ENCODE peak calls at places on chromosomes 1 and 21, in eight cellular contexts. One of them, this sample, is unnamed.

GRCh38 chr1:224864006-224864405 is 65.5 kb upstream of the DNAH14 start:
- DNase-seq in thyroid gland: no peak
- DNase-seq in AG04449: no peak
- DNase-seq in AG04450: no peak
- DNase-seq in fibroblast of the aortic adventitia: peak
- DNase-seq in fibroblast of lung: peak
- DNase-seq in neural progenitor cell: no peak
- DNase-seq in transverse colon: no peak
- DNase-seq in this sample: peak

GRCh38 chr1:210855440-210855839 is 278.5 kb downstream of the KCNH1 start:
- DNase-seq in thyroid gland: no peak
- DNase-seq in AG04449: no peak
- DNase-seq in AG04450: no peak
- DNase-seq in fibroblast of the aortic adventitia: no peak
- DNase-seq in fibroblast of lung: no peak
- DNase-seq in neural progenitor cell: peak
- DNase-seq in transverse colon: no peak
- DNase-seq in this sample: no peak

GRCh38 chr21:39385299-39386145 is 36.6 kb upstream of the HMGN1 start:
- DNase-seq in thyroid gland: peak
- DNase-seq in AG04449: no peak
- DNase-seq in AG04450: peak
- DNase-seq in fibroblast of the aortic adventitia: peak
- DNase-seq in fibroblast of lung: peak
- DNase-seq in neural progenitor cell: no peak
- DNase-seq in transverse colon: peak
- DNase-seq in this sample: peak

GRCh38 chr1:150621497-150622113 is 7.8 kb downstream of the ENSA start:
- DNase-seq in thyroid gland: peak
- DNase-seq in AG04449: no peak
- DNase-seq in AG04450: no peak
- DNase-seq in fibroblast of the aortic adventitia: peak
- DNase-seq in fibroblast of lung: peak
- DNase-seq in neural progenitor cell: peak
- DNase-seq in transverse colon: peak
- DNase-seq in this sample: peak

GRCh38 chr1:197464039-197464438 is 196.0 kb downstream of the CRB1 start:
- DNase-seq in thyroid gland: no peak
- DNase-seq in AG04449: peak
- DNase-seq in AG04450: no peak
- DNase-seq in fibroblast of the aortic adventitia: peak
- DNase-seq in fibroblast of lung: peak
- DNase-seq in neural progenitor cell: peak
- DNase-seq in transverse colon: no peak
- DNase-seq in this sample: peak

GRCh38 chr1:185581961-185582725 is 152.0 kb upstream of the HMCN1 start:
- DNase-seq in thyroid gland: no peak
- DNase-seq in AG04449: no peak
- DNase-seq in AG04450: no peak
- DNase-seq in fibroblast of the aortic adventitia: no peak
- DNase-seq in fibroblast of lung: peak
- DNase-seq in neural progenitor cell: no peak
- DNase-seq in transverse colon: no peak
- DNase-seq in this sample: no peak

GRCh38 chr1:21946836-21947587 is 9.9 kb upstream of the HSPG2 start:
- DNase-seq in thyroid gland: no peak
- DNase-seq in AG04449: no peak
- DNase-seq in AG04450: no peak
- DNase-seq in fibroblast of the aortic adventitia: no peak
- DNase-seq in fibroblast of lung: no peak
- DNase-seq in neural progenitor cell: peak
- DNase-seq in transverse colon: no peak
- DNase-seq in this sample: no peak

GRCh38 chr1:31216016-31216415 is 23.7 kb downstream of the NKAIN1 start:
- DNase-seq in thyroid gland: peak
- DNase-seq in AG04449: no peak
- DNase-seq in AG04450: no peak
- DNase-seq in fibroblast of the aortic adventitia: peak
- DNase-seq in fibroblast of lung: peak
- DNase-seq in neural progenitor cell: peak
- DNase-seq in transverse colon: peak
- DNase-seq in this sample: peak

GRCh38 chr1:198686069-198686728 is 47.4 kb downstream of the PTPRC start:
- DNase-seq in thyroid gland: no peak
- DNase-seq in AG04449: no peak
- DNase-seq in AG04450: no peak
- DNase-seq in fibroblast of the aortic adventitia: peak
- DNase-seq in fibroblast of lung: peak
- DNase-seq in neural progenitor cell: no peak
- DNase-seq in transverse colon: no peak
- DNase-seq in this sample: peak

GRCh38 chr1:21295059-21295401 is 4.8 kb upstream of the ECE1 start:
- DNase-seq in thyroid gland: no peak
- DNase-seq in AG04449: no peak
- DNase-seq in AG04450: no peak
- DNase-seq in fibroblast of the aortic adventitia: peak
- DNase-seq in fibroblast of lung: peak
- DNase-seq in neural progenitor cell: no peak
- DNase-seq in transverse colon: no peak
- DNase-seq in this sample: no peak

GRCh38 chr21:15498455-15498854 is 231.3 kb upstream of the USP25 start:
- DNase-seq in thyroid gland: no peak
- DNase-seq in AG04449: no peak
- DNase-seq in AG04450: no peak
- DNase-seq in fibroblast of the aortic adventitia: no peak
- DNase-seq in fibroblast of lung: no peak
- DNase-seq in neural progenitor cell: no peak
- DNase-seq in transverse colon: no peak
- DNase-seq in this sample: no peak

GRCh38 chr1:31742462-31743212 is 21.5 kb downstream of the ADGRB2 start:
- DNase-seq in thyroid gland: no peak
- DNase-seq in AG04449: no peak
- DNase-seq in AG04450: no peak
- DNase-seq in fibroblast of the aortic adventitia: no peak
- DNase-seq in fibroblast of lung: no peak
- DNase-seq in neural progenitor cell: no peak
- DNase-seq in transverse colon: no peak
- DNase-seq in this sample: no peak

GRCh38 chr1:204495078-204495753 is 611 bp upstream of the PIK3C2B start:
- DNase-seq in thyroid gland: no peak
- DNase-seq in AG04449: no peak
- DNase-seq in AG04450: no peak
- DNase-seq in fibroblast of the aortic adventitia: no peak
- DNase-seq in fibroblast of lung: no peak
- DNase-seq in neural progenitor cell: no peak
- DNase-seq in transverse colon: no peak
- DNase-seq in this sample: no peak

GRCh38 chr1:85623061-85623471 is 42.5 kb downstream of the CCN1 start:
- DNase-seq in thyroid gland: no peak
- DNase-seq in AG04449: peak
- DNase-seq in AG04450: peak
- DNase-seq in fibroblast of the aortic adventitia: peak
- DNase-seq in fibroblast of lung: peak
- DNase-seq in neural progenitor cell: no peak
- DNase-seq in transverse colon: no peak
- DNase-seq in this sample: peak

GRCh38 chr1:54810144-54810942 is 9.2 kb upstream of the TTC22 start:
- DNase-seq in thyroid gland: peak
- DNase-seq in AG04449: no peak
- DNase-seq in AG04450: peak
- DNase-seq in fibroblast of the aortic adventitia: peak
- DNase-seq in fibroblast of lung: no peak
- DNase-seq in neural progenitor cell: peak
- DNase-seq in transverse colon: peak
- DNase-seq in this sample: peak

GRCh38 chr1:211320980-211321379 is 5.7 kb upstream of the TRAF5 start:
- DNase-seq in thyroid gland: no peak
- DNase-seq in AG04449: no peak
- DNase-seq in AG04450: no peak
- DNase-seq in fibroblast of the aortic adventitia: no peak
- DNase-seq in fibroblast of lung: peak
- DNase-seq in neural progenitor cell: no peak
- DNase-seq in transverse colon: no peak
- DNase-seq in this sample: no peak

GRCh38 chr1:74587888-74588287 is 75.5 kb upstream of the LRRC53 start:
- DNase-seq in thyroid gland: no peak
- DNase-seq in AG04449: no peak
- DNase-seq in AG04450: no peak
- DNase-seq in fibroblast of the aortic adventitia: no peak
- DNase-seq in fibroblast of lung: no peak
- DNase-seq in neural progenitor cell: no peak
- DNase-seq in transverse colon: no peak
- DNase-seq in this sample: no peak

GRCh38 chr21:45262041-45262581 is 25.6 kb downstream of the POFUT2 start:
- DNase-seq in thyroid gland: no peak
- DNase-seq in AG04449: no peak
- DNase-seq in AG04450: no peak
- DNase-seq in fibroblast of the aortic adventitia: no peak
- DNase-seq in fibroblast of lung: no peak
- DNase-seq in neural progenitor cell: no peak
- DNase-seq in transverse colon: no peak
- DNase-seq in this sample: no peak

GRCh38 chr1:73914994-73915393 is 283.0 kb downstream of the LRRIQ3 start:
- DNase-seq in thyroid gland: peak
- DNase-seq in AG04449: no peak
- DNase-seq in AG04450: no peak
- DNase-seq in fibroblast of the aortic adventitia: no peak
- DNase-seq in fibroblast of lung: no peak
- DNase-seq in neural progenitor cell: peak
- DNase-seq in transverse colon: no peak
- DNase-seq in this sample: no peak

GRCh38 chr1:182679684-182680083 is 4.7 kb downstream of the RGS8 start:
- DNase-seq in thyroid gland: no peak
- DNase-seq in AG04449: no peak
- DNase-seq in AG04450: no peak
- DNase-seq in fibroblast of the aortic adventitia: peak
- DNase-seq in fibroblast of lung: no peak
- DNase-seq in neural progenitor cell: no peak
- DNase-seq in transverse colon: no peak
- DNase-seq in this sample: no peak

GRCh38 chr1:182674346-182675246 is 9.8 kb downstream of the RGS8 start:
- DNase-seq in thyroid gland: peak
- DNase-seq in AG04449: no peak
- DNase-seq in AG04450: no peak
- DNase-seq in fibroblast of the aortic adventitia: peak
- DNase-seq in fibroblast of lung: peak
- DNase-seq in neural progenitor cell: no peak
- DNase-seq in transverse colon: no peak
- DNase-seq in this sample: peak

GRCh38 chr1:182676321-182676720 is 8.1 kb downstream of the RGS8 start:
- DNase-seq in thyroid gland: no peak
- DNase-seq in AG04449: no peak
- DNase-seq in AG04450: no peak
- DNase-seq in fibroblast of the aortic adventitia: no peak
- DNase-seq in fibroblast of lung: no peak
- DNase-seq in neural progenitor cell: no peak
- DNase-seq in transverse colon: no peak
- DNase-seq in this sample: peak

GRCh38 chr1:182680408-182680807 is 4.0 kb downstream of the RGS8 start:
- DNase-seq in thyroid gland: no peak
- DNase-seq in AG04449: no peak
- DNase-seq in AG04450: no peak
- DNase-seq in fibroblast of the aortic adventitia: no peak
- DNase-seq in fibroblast of lung: no peak
- DNase-seq in neural progenitor cell: no peak
- DNase-seq in transverse colon: no peak
- DNase-seq in this sample: no peak

GRCh38 chr1:182677393-182678098 is 6.8 kb downstream of the RGS8 start:
- DNase-seq in thyroid gland: no peak
- DNase-seq in AG04449: no peak
- DNase-seq in AG04450: no peak
- DNase-seq in fibroblast of the aortic adventitia: no peak
- DNase-seq in fibroblast of lung: no peak
- DNase-seq in neural progenitor cell: peak
- DNase-seq in transverse colon: no peak
- DNase-seq in this sample: no peak
- H3K4me3 ChIP-seq in thyroid gland: no peak
- H3K4me3 ChIP-seq in AG04449: no peak
- H3K4me3 ChIP-seq in AG04450: no peak
- H3K4me3 ChIP-seq in fibroblast of the aortic adventitia: no peak
- H3K4me3 ChIP-seq in fibroblast of lung: no peak
- H3K4me3 ChIP-seq in neural progenitor cell: no peak
- H3K4me3 ChIP-seq in transverse colon: no peak
- H3K4me3 ChIP-seq in this sample: no peak

GRCh38 chr1:183416850-183417690 is 1.1 kb downstream of the NMNAT2 start:
- DNase-seq in thyroid gland: peak
- DNase-seq in AG04449: no peak
- DNase-seq in AG04450: peak
- DNase-seq in fibroblast of the aortic adventitia: peak
- DNase-seq in fibroblast of lung: peak
- DNase-seq in neural progenitor cell: peak
- DNase-seq in transverse colon: peak
- DNase-seq in this sample: peak
- TF ChIP-seq CTCF in thyroid gland: no peak
- TF ChIP-seq CTCF in AG04449: no peak
- TF ChIP-seq CTCF in AG04450: no peak
- TF ChIP-seq CTCF in fibroblast of the aortic adventitia: no peak
- TF ChIP-seq CTCF in fibroblast of lung: no peak
- TF ChIP-seq CTCF in neural progenitor cell: no peak
- TF ChIP-seq CTCF in transverse colon: no peak
- TF ChIP-seq CTCF in this sample: no peak

DNA sequence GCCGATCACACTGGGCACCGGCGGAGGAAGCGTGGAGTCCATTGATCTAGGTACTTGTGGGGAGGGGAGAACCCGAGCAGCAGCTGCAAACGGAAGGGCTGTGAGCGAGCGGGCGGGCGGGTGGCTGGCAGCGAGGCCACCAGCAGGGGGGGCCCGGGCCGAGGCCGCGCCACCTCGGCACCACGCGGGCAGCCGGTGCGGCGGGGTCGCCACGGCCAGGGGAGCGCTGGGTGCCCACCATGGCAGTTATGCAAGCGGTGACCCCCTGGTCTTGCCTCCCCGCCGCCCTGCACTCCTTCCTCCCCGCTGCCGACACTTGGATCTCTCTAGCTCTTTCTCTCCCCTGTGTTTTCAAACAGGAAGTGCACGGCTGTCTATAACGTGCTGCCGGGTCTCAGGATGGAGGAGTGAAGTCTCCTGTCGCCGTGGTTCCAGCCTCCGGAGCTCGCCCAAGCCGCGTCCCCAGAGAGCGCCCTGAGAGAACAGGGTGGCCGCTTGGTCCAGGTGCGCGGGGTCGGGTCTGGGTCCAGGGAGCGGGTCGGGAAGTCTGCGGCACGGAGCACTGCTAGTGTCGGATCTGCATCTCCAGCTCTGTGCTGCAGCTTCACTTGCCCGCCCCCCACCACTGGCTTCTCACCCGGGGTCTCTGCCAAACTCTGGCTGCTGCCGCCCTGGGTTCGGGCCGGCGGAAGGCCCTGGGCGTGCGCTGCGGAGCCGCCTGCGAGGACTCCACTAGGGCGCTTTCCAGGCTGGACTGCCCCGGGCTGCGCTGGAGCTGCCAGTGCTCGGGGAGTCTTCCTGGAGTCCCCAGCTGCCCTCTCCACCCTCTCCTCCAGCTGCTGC is 22.7 kb downstream of the LRRC8D start:
- DNase-seq in thyroid gland: peak
- DNase-seq in AG04449: no peak
- DNase-seq in AG04450: no peak
- DNase-seq in fibroblast of the aortic adventitia: peak
- DNase-seq in fibroblast of lung: peak
- DNase-seq in neural progenitor cell: peak
- DNase-seq in transverse colon: peak
- DNase-seq in this sample: peak
- H3K4me3 ChIP-seq in thyroid gland: peak
- H3K4me3 ChIP-seq in AG04449: peak
- H3K4me3 ChIP-seq in AG04450: peak
- H3K4me3 ChIP-seq in fibroblast of the aortic adventitia: peak
- H3K4me3 ChIP-seq in fibroblast of lung: peak
- H3K4me3 ChIP-seq in neural progenitor cell: peak
- H3K4me3 ChIP-seq in transverse colon: peak
- H3K4me3 ChIP-seq in this sample: peak

GRCh38 chr1:35298464-35298863 is 30.0 kb downstream of the ZMYM4 start:
- DNase-seq in thyroid gland: peak
- DNase-seq in AG04449: no peak
- DNase-seq in AG04450: no peak
- DNase-seq in fibroblast of the aortic adventitia: peak
- DNase-seq in fibroblast of lung: peak
- DNase-seq in neural progenitor cell: peak
- DNase-seq in transverse colon: no peak
- DNase-seq in this sample: peak
- TF ChIP-seq CTCF in thyroid gland: peak
- TF ChIP-seq CTCF in AG04449: peak
- TF ChIP-seq CTCF in AG04450: peak
- TF ChIP-seq CTCF in fibroblast of the aortic adventitia: peak
- TF ChIP-seq CTCF in fibroblast of lung: peak
- TF ChIP-seq CTCF in neural progenitor cell: peak
- TF ChIP-seq CTCF in transverse colon: no peak
- TF ChIP-seq CTCF in this sample: peak

This sample was measured in cardiac fibroblast.